ENCODE peak calls at places on chromosomes 16 and 17, in eight cellular contexts. Z is fibroblast of pulmonary artery; M is left cardiac atrium; X is brain pericyte; H is activated CD4-positive, alpha-beta T cell treated with anti-CD3 and anti-CD28 coated beads for 36 hours; N is smooth muscle cell of the brain vasculature; Y is cardiac muscle cell; E is brain microvascular endothelial cell. F is an unnamed sample.

GRCh38 chr17:69761767-69762321 is 313.2 kb upstream of the KCNJ16 start:
- DNase-seq in E (no peak), Y (peak), Z (peak), N (no peak), X (no peak), M (no peak), H (no peak), F (no peak)

GRCh38 chr16:11328172-11329079 is 16.8 kb upstream of the RMI2 start:
- DNase-seq in E (peak), N (peak), M (peak), Y (peak), X (peak), H (peak), Z (peak), F (peak)

GRCh38 chr16:66116163-66116792 is 250.2 kb upstream of the CDH5 start:
- DNase-seq in E (peak), M (no peak), N (no peak), H (no peak), Y (peak), Z (no peak), X (no peak), F (no peak)

GRCh38 chr16:89010210-89010925 is 33.4 kb upstream of the CBFA2T3 start:
- DNase-seq in H (no peak), E (no peak), M (peak), N (no peak), Y (no peak), Z (no peak), X (no peak), F (no peak)

GRCh38 chr16:16183562-16183961 is 39.7 kb downstream of the ABCC6 start:
- DNase-seq in M (no peak), Z (no peak), N (no peak), Y (no peak), X (no peak), E (no peak), H (peak), F (no peak)

GRCh38 chr17:49687878-49688491 is 10.1 kb upstream of the SPOP start:
- DNase-seq in N (peak), Y (peak), M (no peak), X (no peak), H (peak), Z (peak), E (peak), F (no peak)

GRCh38 chr17:75749545-75750389 is 15.2 kb downstream of the GALK1 start:
- DNase-seq in N (peak), Z (peak), H (peak), E (peak), X (no peak), Y (peak), M (peak), F (peak)

GRCh38 chr16:35391328-35391727 is 1931.9 kb downstream of the TP53TG3F start:
- DNase-seq in M (peak), X (no peak), E (peak), Y (no peak), N (no peak), H (peak), Z (peak), F (no peak)

GRCh38 chr16:648071-648785 is 937 bp upstream of the WDR90 start:
- DNase-seq in N (no peak), M (no peak), H (peak), Y (peak), E (no peak), Z (peak), X (no peak), F (peak)

GRCh38 chr17:40561294-40561870 is 3.9 kb downstream of the CCR7 start:
- DNase-seq in H (no peak), X (no peak), M (no peak), N (no peak), Y (no peak), E (no peak), Z (no peak), F (no peak)

GRCh38 chr16:6701096-6701495 is 631.5 kb upstream of the RBFOX1 start:
- DNase-seq in M (no peak), Y (no peak), E (no peak), X (no peak), N (no peak), Z (no peak), H (no peak), F (no peak)

GRCh38 chr17:69575346-69575761 is 160.9 kb downstream of the MAP2K6 start:
- DNase-seq in Y (peak), M (no peak), E (peak), H (no peak), Z (peak), N (peak), X (no peak), F (no peak)

GRCh38 chr17:63399316-63399715 is 46.8 kb downstream of the CYB561 start:
- DNase-seq in E (peak), X (no peak), Y (peak), H (no peak), N (no peak), Z (peak), M (no peak), F (no peak)

GRCh38 chr17:31491794-31492171 is 100.3 kb downstream of the RAB11FIP4 start:
- DNase-seq in E (no peak), Y (no peak), M (no peak), Z (no peak), H (peak), X (no peak), N (no peak), F (no peak)

GRCh38 chr16:78133919-78134318 is 34.5 kb downstream of the WWOX start:
- DNase-seq in E (no peak), H (no peak), N (no peak), M (no peak), Y (no peak), X (no peak), Z (no peak), F (no peak)

GRCh38 chr17:76812248-76812647 is 56.0 kb upstream of the MGAT5B start:
- DNase-seq in E (no peak), N (no peak), H (no peak), Y (peak), Z (peak), M (no peak), X (no peak), F (no peak)

GRCh38 chr16:83095926-83096692 is 469.3 kb downstream of the CDH13 start:
- DNase-seq in M (no peak), Z (peak), N (no peak), X (no peak), Y (no peak), H (no peak), E (peak), F (no peak)

GRCh38 chr16:48062681-48063080 is 93.1 kb downstream of the ABCC12 start:
- DNase-seq in Y (no peak), H (no peak), M (no peak), X (no peak), E (no peak), Z (no peak), N (no peak), F (no peak)

GRCh38 chr17:50635720-50636144 is 1.1 kb downstream of the ABCC3 start:
- DNase-seq in M (no peak), Z (no peak), H (no peak), X (no peak), Y (no peak), E (no peak), N (no peak), F (no peak)

GRCh38 chr17:78132086-78132676 is 1.6 kb downstream of the TMC8 start:
- DNase-seq in H (peak), Z (no peak), N (no peak), Y (no peak), X (no peak), M (peak), E (no peak), F (peak)

GRCh38 chr16:58109330-58109729 is 19.9 kb downstream of the CFAP20 start:
- DNase-seq in N (no peak), H (no peak), E (no peak), Z (no peak), Y (no peak), M (no peak), X (no peak), F (no peak)

GRCh38 chr17:65166785-65167184 is 29.6 kb downstream of the RGS9 start:
- DNase-seq in Y (no peak), E (no peak), Z (no peak), X (no peak), M (no peak), H (no peak), N (no peak), F (no peak)

GRCh38 chr17:49556183-49556943 is 19.3 kb upstream of the NXPH3 start:
- DNase-seq in N (no peak), H (peak), Y (peak), M (peak), E (peak), Z (peak), X (no peak), F (peak)